ENCODE peak calls at places on chromosomes 11 and 22, in nine cellular contexts. E is mammary epithelial cell, Z is right lobe of liver, V is lower lobe of right lung, N is heart right ventricle, O is tibial nerve, Q is spleen, L is PC-9, T is IMR-90. X is an unnamed sample.

GRCh38 chr11:130180491-130180890 is 20.9 kb downstream of the ST14 start:
- DNase-seq in E (peak; percentile 68), Z (no peak), V (peak; percentile 43), N (no peak), O (no peak), Q (no peak), L (no peak), T (peak; percentile 39), X (no peak)

GRCh38 chr11:81219661-81220060 is 1514.0 kb downstream of the FAM181B start:
- DNase-seq in E (no peak), Z (no peak), V (no peak), N (no peak), O (no peak), Q (no peak), L (no peak), T (no peak), X (no peak)

GRCh38 chr11:62399172-62399867 is 19.5 kb upstream of the SCGB1A1 start:
- DNase-seq in E (no peak), Z (no peak), V (no peak), N (no peak), O (peak; percentile 40), Q (peak; percentile 40), L (no peak), T (no peak), X (no peak)

GRCh38 chr22:45318558-45319318 is 9.0 kb downstream of the FAM118A start:
- DNase-seq in E (peak; percentile 23), Z (no peak), V (no peak), N (no peak), O (peak; percentile 48), Q (no peak), L (no peak), T (peak; percentile 70), X (no peak)

GRCh38 chr11:60870276-60870675 is 2.9 kb downstream of the ZP1 start:
- DNase-seq in E (no peak), Z (no peak), V (peak; percentile 14), N (no peak), O (no peak), Q (peak; percentile 47), L (no peak), T (no peak), X (no peak)

GRCh38 chr11:70233511-70233919 is 30.4 kb downstream of the FADD start:
- DNase-seq in E (peak; percentile 100), Z (no peak), V (no peak), N (no peak), O (no peak), Q (no peak), L (peak; percentile 96), T (peak; percentile 91), X (no peak)

GRCh38 chr22:32185821-32186220 is 19.1 kb downstream of the RFPL2 start:
- DNase-seq in E (no peak), Z (no peak), V (no peak), N (no peak), O (no peak), Q (no peak), L (no peak), T (no peak), X (no peak)

GRCh38 chr11:71996946-71997345 is 1.8 kb upstream of the IL18BP start:
- DNase-seq in E (no peak), Z (peak; percentile 62), V (peak; percentile 89), N (peak; percentile 50), O (no peak), Q (peak; percentile 87), L (no peak), T (no peak), X (peak; percentile 77)

GRCh38 chr11:61273151-61274078 is 21.7 kb downstream of the VWCE start:
- DNase-seq in E (peak; percentile 37), Z (no peak), V (peak; percentile 87), N (no peak), O (no peak), Q (no peak), L (peak; percentile 69), T (no peak), X (no peak)

GRCh38 chr11:70005107-70005818 is 72.9 kb upstream of the ANO1 start:
- DNase-seq in E (no peak), Z (no peak), V (no peak), N (no peak), O (no peak), Q (no peak), L (no peak), T (peak; percentile 96), X (no peak)

GRCh38 chr11:34959770-34960169 is 43.4 kb downstream of the PDHX start:
- DNase-seq in E (no peak), Z (no peak), V (no peak), N (no peak), O (no peak), Q (no peak), L (no peak), T (no peak), X (no peak)

GRCh38 chr11:134069996-134070845 is 1.3 kb downstream of the JAM3 start:
- DNase-seq in E (no peak), Z (no peak), V (no peak), N (no peak), O (no peak), Q (no peak), L (no peak), T (no peak), X (no peak)

GRCh38 chr11:68372114-68372513 is 59.7 kb downstream of the LRP5 start:
- DNase-seq in E (no peak), Z (no peak), V (no peak), N (no peak), O (no peak), Q (no peak), L (no peak), T (no peak), X (no peak)

GRCh38 chr11:44559207-44559943 is 6.1 kb upstream of the CD82 start:
- DNase-seq in E (no peak), Z (no peak), V (no peak), N (no peak), O (no peak), Q (peak; percentile 82), L (no peak), T (no peak), X (no peak)

GRCh38 chr11:106523921-106524320 is 446.5 kb downstream of the AASDHPPT start:
- DNase-seq in E (no peak), Z (no peak), V (no peak), N (no peak), O (no peak), Q (no peak), L (no peak), T (no peak), X (no peak)

GRCh38 chr22:27723150-27723549 is 78.4 kb downstream of the MN1 start:
- DNase-seq in E (no peak), Z (no peak), V (no peak), N (no peak), O (no peak), Q (no peak), L (no peak), T (no peak), X (no peak)
- TF ChIP-seq CTCF in E (peak; percentile 34), Z (no peak), V (no peak), N (no peak), O (no peak), Q (no peak), L (peak; percentile 49), T (peak; percentile 9), X (no peak)

DNA sequence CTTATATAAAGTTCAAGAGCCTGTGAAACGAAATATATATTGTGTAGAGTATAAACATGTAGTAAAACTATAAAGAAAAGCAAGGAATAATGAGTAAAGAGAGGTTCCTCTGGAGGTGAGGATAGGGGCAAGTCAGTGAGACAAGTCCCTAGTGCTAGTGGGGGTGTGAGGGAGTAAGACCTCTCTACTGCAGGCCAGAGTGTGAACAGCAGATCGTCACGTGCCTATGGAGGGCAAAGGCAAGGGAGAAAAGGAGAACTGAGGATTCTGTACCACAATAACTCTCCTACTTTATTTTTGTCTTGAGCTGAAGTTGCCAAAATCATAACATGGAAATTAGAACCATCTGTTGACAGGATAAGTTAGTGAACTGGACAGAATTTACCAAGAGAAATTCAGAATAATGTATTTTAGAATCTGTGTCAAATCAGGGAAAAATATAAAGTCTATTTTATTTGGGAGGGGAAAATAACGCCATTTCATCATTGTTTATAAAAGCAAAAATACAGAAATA is 77.6 kb downstream of the ENTHD1 start:
- DNase-seq in E (no peak), Z (no peak), V (no peak), N (no peak), O (no peak), Q (no peak), L (no peak), T (no peak), X (no peak)
- H3K36me3 ChIP-seq in E (no peaks in the 10 kb centered on the region), Z (no peaks in the 10 kb centered on the region), V (no peaks in the 10 kb centered on the region), N (no peaks in the 10 kb centered on the region), O (no peaks in the 10 kb centered on the region), Q (no peaks in the 10 kb centered on the region), L (no peaks in the 10 kb centered on the region), T (no peaks in the 10 kb centered on the region), X (no peaks in the 10 kb centered on the region)

GRCh38 chr11:86718999-86719398 is 46.6 kb upstream of the ME3 start:
- DNase-seq in E (no peak), Z (no peak), V (no peak), N (no peak), O (no peak), Q (no peak), L (no peak), T (no peak), X (no peak)
- H3K27ac ChIP-seq in E (peak overlapping the region; percentile 7), Z (no peak overlapping the region), V (no peak overlapping the region), N (no peak overlapping the region), O (no peak overlapping the region), Q (no peak overlapping the region), L (no peak overlapping the region), T (no peak overlapping the region), X (no peak overlapping the region)

DNA sequence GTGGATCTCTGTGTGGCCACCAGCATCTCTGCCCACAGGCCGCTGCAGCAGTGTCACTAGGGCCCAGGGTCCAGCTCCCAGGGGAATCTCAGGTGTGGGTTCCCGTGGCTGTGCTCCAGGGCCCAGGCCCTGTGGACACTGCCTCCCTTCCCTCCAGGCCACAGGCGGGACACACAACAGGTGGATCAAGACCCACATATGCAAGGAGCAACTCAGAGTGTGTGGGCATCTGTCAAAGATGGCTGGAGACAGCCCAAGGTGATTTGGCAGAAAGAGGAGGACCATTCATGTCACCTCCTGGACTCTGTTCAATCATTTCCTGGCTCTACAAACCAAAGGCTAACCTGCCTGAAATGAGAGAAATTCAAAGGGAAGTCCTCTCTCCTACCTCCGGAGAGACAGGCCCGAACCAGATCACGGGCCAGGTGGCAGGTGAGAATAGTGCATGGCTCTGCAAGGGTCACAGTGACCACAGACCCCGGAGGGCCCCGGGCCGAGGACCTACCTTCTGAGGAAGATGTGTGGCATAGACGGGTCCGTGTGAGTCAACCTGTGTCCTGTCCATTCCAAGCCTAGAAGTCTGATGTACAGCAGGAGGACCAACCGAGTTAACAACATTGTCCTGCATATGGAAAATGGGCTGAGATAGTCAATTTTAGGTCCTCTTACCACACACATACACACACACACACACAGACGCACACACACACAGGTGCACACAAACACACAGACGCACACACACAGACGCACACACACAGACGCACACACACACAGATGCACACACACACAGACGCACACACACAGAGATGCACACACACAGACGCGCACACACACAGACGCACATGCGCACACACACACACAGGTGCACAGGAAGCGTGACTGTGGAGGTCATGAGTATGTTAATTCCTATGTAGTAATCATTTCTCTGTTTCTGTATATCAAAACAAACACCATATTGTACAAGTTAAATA is 1068.5 kb downstream of the BRD1 start:
- DNase-seq in E (no peak), Z (peak; percentile 38), V (peak; percentile 23), N (no peak), O (no peak), Q (no peak), L (no peak), T (no peak), X (peak; percentile 44)
- TF ChIP-seq CTCF in E (no peak), Z (no peak), V (no peak), N (no peak), O (no peak), Q (no peak), L (no peak), T (no peak), X (no peak)

X was measured in right atrium auricular region.